ENCODE peak calls at places on chromosomes 2 and 18, in four cellular contexts. One of them, this sample, is unnamed.
A peak's percentile ranks its signal among the peaks of the same experiment; 100 is the strongest.

GRCh38 chr2:127348421-127349000 is 39.3 kb downstream of the MAP3K2 start:
- DNase-seq in tibial nerve: no peak
- DNase-seq in A549: no peak
- DNase-seq in breast epithelium: no peak
- DNase-seq in this sample: no peak

GRCh38 chr2:165839610-165840009 is 45.6 kb upstream of the GALNT3 start:
- DNase-seq in tibial nerve: no peak
- DNase-seq in A549: peak; percentile 3
- DNase-seq in breast epithelium: no peak
- DNase-seq in this sample: no peak

GRCh38 chr2:12202702-12203101 is 456.3 kb downstream of the LPIN1 start:
- DNase-seq in tibial nerve: no peak
- DNase-seq in A549: no peak
- DNase-seq in breast epithelium: no peak
- DNase-seq in this sample: no peak

GRCh38 chr2:37882036-37882435 is 43.1 kb upstream of the RMDN2 start:
- DNase-seq in tibial nerve: no peak
- DNase-seq in A549: no peak
- DNase-seq in breast epithelium: no peak
- DNase-seq in this sample: no peak

GRCh38 chr2:212451786-212452200 is 86.8 kb downstream of the ERBB4 start:
- DNase-seq in tibial nerve: no peak
- DNase-seq in A549: peak; percentile 41
- DNase-seq in breast epithelium: no peak
- DNase-seq in this sample: peak; percentile 34

GRCh38 chr2:45774688-45775244 is 123.3 kb downstream of the PRKCE start:
- DNase-seq in tibial nerve: no peak
- DNase-seq in A549: peak; percentile 20
- DNase-seq in breast epithelium: no peak
- DNase-seq in this sample: no peak

GRCh38 chr2:182852090-182852489 is 14.3 kb downstream of the FRZB start:
- DNase-seq in tibial nerve: no peak
- DNase-seq in A549: peak; percentile 11
- DNase-seq in breast epithelium: no peak
- DNase-seq in this sample: no peak

GRCh38 chr2:9230881-9231280 is 24.3 kb downstream of the ASAP2 start:
- DNase-seq in tibial nerve: no peak
- DNase-seq in A549: no peak
- DNase-seq in breast epithelium: no peak
- DNase-seq in this sample: no peak

GRCh38 chr2:69411120-69411519 is 24.1 kb upstream of the GFPT1 start:
- DNase-seq in tibial nerve: no peak
- DNase-seq in A549: no peak
- DNase-seq in breast epithelium: no peak
- DNase-seq in this sample: no peak

GRCh38 chr18:29012874-29013273 is 835.9 kb upstream of the CDH2 start:
- DNase-seq in tibial nerve: no peak
- DNase-seq in A549: no peak
- DNase-seq in breast epithelium: no peak
- DNase-seq in this sample: no peak

GRCh38 chr2:120465701-120465988 is 119.7 kb downstream of the INHBB start:
- DNase-seq in tibial nerve: no peak
- DNase-seq in A549: no peak
- DNase-seq in breast epithelium: no peak
- DNase-seq in this sample: no peak

GRCh38 chr2:229153307-229153706 is 117.8 kb downstream of the PID1 start:
- DNase-seq in tibial nerve: no peak
- DNase-seq in A549: no peak
- DNase-seq in breast epithelium: no peak
- DNase-seq in this sample: no peak

GRCh38 chr18:7177131-7177744 is 53.7 kb upstream of the LRRC30 start:
- DNase-seq in tibial nerve: peak; percentile 36
- DNase-seq in A549: peak; percentile 54
- DNase-seq in breast epithelium: peak; percentile 62
- DNase-seq in this sample: peak; percentile 60

GRCh38 chr2:236574424-236575145 is 5.0 kb downstream of the ACKR3 start:
- DNase-seq in tibial nerve: no peak
- DNase-seq in A549: no peak
- DNase-seq in breast epithelium: no peak
- DNase-seq in this sample: no peak

DNA sequence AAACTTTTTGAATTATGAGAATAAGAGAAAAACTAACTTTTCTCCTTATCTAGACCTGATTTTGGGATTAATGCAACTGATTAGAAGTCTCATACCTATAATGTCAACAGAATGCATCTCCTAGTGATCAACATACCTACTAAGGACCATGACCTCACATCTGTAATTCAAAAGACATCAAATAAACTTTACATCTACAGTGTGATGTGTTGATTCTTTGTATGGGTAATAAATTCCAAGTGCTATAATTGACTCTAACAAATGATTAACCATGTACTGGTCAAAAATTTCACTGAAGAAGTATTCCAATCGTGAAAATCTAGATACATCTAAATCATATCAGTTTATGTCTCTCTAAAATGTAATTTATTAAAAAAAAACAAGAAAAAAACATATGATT is 84.5 kb downstream of the STRN start:
- DNase-seq in tibial nerve: no peak
- DNase-seq in A549: no peak
- DNase-seq in breast epithelium: no peak
- DNase-seq in this sample: no peak
- TF ChIP-seq POLR2A in tibial nerve: no peak
- TF ChIP-seq POLR2A in A549: no peak
- TF ChIP-seq POLR2A in breast epithelium: no peak
- TF ChIP-seq POLR2A in this sample: no peak

GRCh38 chr18:76621782-76622495 is 126.9 kb upstream of the ZNF516 start:
- DNase-seq in tibial nerve: no peak
- DNase-seq in A549: no peak
- DNase-seq in breast epithelium: no peak
- DNase-seq in this sample: no peak

GRCh38 chr18:76619342-76620315 is 124.6 kb upstream of the ZNF516 start:
- DNase-seq in tibial nerve: peak; percentile 59
- DNase-seq in A549: no peak
- DNase-seq in breast epithelium: peak; percentile 80
- DNase-seq in this sample: no peak

GRCh38 chr18:76621184-76621583 is 126.1 kb upstream of the ZNF516 start:
- DNase-seq in tibial nerve: no peak
- DNase-seq in A549: no peak
- DNase-seq in breast epithelium: no peak
- DNase-seq in this sample: no peak

GRCh38 chr18:76618721-76619120 is 123.7 kb upstream of the ZNF516 start:
- DNase-seq in tibial nerve: no peak
- DNase-seq in A549: no peak
- DNase-seq in breast epithelium: no peak
- DNase-seq in this sample: no peak

GRCh38 chr18:76620326-76620813 is 125.3 kb upstream of the ZNF516 start:
- DNase-seq in tibial nerve: peak; percentile 75
- DNase-seq in A549: no peak
- DNase-seq in breast epithelium: peak; percentile 64
- DNase-seq in this sample: no peak
- TF ChIP-seq POLR2A in tibial nerve: no peak
- TF ChIP-seq POLR2A in A549: no peak
- TF ChIP-seq POLR2A in breast epithelium: no peak
- TF ChIP-seq POLR2A in this sample: no peak

DNA sequence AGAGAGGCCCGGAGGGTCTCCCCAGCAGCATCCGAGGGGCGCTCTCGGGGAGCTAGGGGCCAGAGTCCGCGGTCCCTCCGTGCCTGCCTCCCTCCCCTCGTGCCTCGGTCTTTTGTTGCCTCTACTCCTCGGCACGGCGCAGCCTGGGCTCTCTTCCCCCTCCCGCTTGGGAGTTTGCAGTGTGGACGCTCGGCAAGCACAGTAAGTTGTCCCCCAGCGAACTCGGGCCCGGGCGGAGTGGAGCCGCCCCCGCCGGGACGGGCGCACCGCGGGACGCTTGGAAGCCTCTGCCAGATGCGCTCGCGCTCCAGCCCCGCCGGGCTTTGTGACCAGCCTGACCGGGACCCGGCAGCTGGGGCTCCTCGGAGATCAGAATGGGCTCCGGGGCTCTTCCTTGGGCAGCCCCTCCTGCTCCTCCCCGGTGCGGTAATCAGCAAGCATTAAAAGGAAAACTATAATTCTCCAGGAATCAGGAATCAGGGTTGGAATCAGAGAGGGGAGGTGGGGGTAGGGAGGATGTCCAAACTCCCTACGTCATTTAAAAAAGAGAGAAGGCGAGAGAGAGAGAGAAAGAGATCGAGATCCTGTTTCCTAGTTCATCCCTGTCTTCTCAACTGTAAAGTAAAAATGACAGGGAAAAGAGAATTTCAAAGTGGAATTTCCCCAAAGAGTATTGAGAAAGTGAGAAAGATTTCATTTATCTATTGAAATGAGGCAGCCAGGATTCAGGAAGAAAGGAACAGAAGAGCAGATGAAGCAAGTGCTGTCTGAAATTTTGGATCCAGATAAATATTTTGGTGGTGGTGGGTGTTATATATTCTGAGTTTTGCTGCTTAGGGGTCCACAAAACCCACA is 791 bp upstream of the TMEM200C start:
- DNase-seq in tibial nerve: no peak
- DNase-seq in A549: no peak
- DNase-seq in breast epithelium: peak; percentile 44
- DNase-seq in this sample: peak; percentile 47
- TF ChIP-seq POLR2A in tibial nerve: no peak
- TF ChIP-seq POLR2A in A549: no peak
- TF ChIP-seq POLR2A in breast epithelium: no peak
- TF ChIP-seq POLR2A in this sample: peak; percentile 21

DNA sequence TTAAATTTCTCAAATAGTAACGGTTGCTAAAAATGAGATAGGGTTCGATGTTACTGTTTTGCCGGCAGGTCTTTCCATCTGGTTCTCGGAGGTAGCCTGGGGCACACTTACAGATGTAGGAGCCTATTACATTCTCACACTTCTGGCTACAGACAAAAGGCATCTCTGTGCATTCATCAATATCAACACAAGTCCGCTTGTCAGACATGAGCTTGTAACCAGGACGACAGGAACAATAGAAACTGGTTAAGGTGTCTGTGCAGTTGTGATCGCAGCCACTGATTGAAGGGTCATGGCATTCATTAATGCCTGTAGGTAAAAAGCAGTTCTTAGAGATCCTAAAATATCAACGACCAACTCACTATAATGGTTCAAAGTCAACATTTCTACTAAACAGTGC is 116.3 kb downstream of the DHRS9 start:
- DNase-seq in tibial nerve: no peak
- DNase-seq in A549: no peak
- DNase-seq in breast epithelium: no peak
- DNase-seq in this sample: no peak
- TF ChIP-seq POLR2A in tibial nerve: no peak
- TF ChIP-seq POLR2A in A549: no peak
- TF ChIP-seq POLR2A in breast epithelium: no peak
- TF ChIP-seq POLR2A in this sample: no peak

DNA sequence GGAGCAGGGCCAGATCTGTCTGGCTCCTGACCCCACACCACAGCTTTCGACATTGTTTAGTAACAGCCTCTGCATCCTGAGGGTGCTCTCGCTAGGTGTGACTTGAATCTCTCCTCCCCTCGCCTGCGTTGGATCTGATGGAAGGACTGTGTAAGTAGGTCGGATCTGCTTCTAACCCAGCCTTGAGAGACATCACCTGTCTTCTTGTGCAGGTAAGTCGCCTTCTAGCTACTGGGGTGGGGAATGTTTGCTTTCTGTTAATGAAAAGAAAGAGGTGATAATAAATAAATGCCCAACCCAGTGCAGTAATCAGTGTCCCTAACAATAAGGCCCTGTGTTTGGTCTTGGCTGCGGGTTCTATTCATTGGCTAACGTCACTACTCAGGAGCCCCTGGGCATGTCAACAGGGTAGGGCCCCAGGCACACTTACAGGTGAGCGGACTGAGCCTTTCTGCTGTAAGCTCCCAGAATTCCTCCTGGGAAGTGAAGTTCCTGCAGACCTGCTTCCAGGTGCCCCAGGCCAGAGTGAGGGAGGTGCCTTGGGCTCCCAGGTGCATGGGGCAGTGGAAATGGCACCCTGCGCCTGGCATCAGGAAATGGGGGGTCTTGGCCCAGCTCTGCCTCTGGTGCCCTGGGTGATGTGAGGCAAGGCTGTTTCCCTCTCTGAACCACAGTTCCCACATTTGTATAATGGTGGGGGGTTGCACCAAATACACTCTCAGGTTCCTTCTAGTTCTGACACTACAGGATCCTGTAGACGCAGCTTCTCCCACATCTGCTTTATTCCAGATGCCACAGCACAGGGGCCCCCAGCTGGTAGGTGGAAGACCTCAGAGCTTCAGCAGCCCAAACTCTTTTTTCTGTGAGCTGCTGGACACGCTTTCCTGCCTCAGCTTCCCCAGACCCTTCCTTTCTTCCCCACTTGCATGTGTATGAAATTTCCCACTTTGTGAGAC is 11.2 kb upstream of the FOSL2 start:
- DNase-seq in tibial nerve: no peak
- DNase-seq in A549: no peak
- DNase-seq in breast epithelium: no peak
- DNase-seq in this sample: no peak
- TF ChIP-seq POLR2A in tibial nerve: no peak
- TF ChIP-seq POLR2A in A549: no peak
- TF ChIP-seq POLR2A in breast epithelium: no peak
- TF ChIP-seq POLR2A in this sample: no peak

DNA sequence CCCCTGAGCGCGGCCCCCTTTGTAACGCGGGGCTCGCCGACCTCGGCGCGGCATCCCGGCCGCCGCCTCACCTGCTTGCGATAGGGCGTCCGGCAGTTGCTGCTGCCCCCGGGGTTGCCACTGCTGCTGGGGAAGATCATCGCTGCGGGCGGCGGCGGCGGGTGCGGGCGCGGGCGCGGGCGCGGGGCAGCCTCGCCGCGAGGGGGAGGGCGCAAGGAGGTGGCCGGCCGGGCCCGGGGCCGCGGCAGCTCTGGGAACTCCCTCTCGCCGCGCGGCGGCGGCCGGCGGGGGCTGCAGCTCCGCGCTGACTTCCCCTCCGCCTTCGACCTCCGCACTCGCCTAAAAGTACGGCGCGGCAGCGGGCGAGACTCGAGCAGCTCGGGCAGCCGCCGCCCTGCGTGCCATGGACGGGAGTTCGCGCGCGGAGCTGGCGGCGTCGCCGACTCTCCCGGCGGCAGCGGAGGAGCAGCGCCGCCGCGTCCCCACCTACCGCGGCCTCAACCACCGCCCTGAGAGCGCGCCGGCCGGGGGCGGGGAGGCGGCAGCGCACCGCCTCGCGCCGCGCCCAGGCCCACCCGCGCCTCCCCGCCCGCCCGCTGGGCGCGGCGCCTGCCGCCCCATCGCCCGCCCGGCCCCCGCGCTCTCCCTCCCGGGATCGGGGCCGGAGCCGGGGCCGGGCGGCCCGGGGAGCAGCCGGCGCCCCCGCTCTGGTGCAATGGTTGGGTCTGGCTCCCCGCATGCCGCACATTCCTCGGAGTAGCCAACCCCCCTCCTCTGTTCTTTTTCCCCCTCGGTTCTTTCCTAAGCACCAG is 86.0 kb downstream of the RBMS1 start:
- DNase-seq in tibial nerve: no peak
- DNase-seq in A549: peak; percentile 59
- DNase-seq in breast epithelium: peak; percentile 56
- DNase-seq in this sample: no peak
- TF ChIP-seq POLR2A in tibial nerve: peak; percentile 73
- TF ChIP-seq POLR2A in A549: peak; percentile 75
- TF ChIP-seq POLR2A in breast epithelium: no peak
- TF ChIP-seq POLR2A in this sample: peak; percentile 78